ENCODE peak calls at places on chromosomes 5 and 9, in seven cellular contexts. C, J, N, M, I, U and R are unnamed samples.

GRCh38 chr5:77066823-77067442 is 20.2 kb downstream of the ZBED3 start:
- DNase-seq in J (no peak), U (peak; percentile 40), C (no peak), I (no peak), N (no peak), M (no peak), R (peak; percentile 39)

GRCh38 chr9:132894343-132894742 is 15.6 kb downstream of the SPACA9 start:
- DNase-seq in J (no peak), N (no peak), M (no peak), C (no peak), I (no peak), U (no peak), R (no peak)

GRCh38 chr5:142931896-142932686 is 161.9 kb downstream of the ARHGAP26 start:
- DNase-seq in N (no peak), C (no peak), J (peak; percentile 35), I (no peak), U (no peak), M (no peak), R (no peak)

GRCh38 chr5:137566118-137566541 is 67.0 kb upstream of the SPOCK1 start:
- DNase-seq in N (no peak), C (no peak), J (no peak), U (no peak), I (no peak), M (no peak), R (peak; percentile 28)

GRCh38 chr5:157215826-157216167 is 35.2 kb downstream of the ITK start:
- DNase-seq in M (no peak), I (no peak), N (no peak), C (no peak), U (peak; percentile 50), J (no peak), R (no peak)

GRCh38 chr5:41747291-41747690 is 122.9 kb downstream of the OXCT1 start:
- DNase-seq in J (no peak), M (no peak), U (no peak), C (no peak), N (no peak), I (no peak), R (peak; percentile 74)

GRCh38 chr9:133397895-133398294 is 19.9 kb downstream of the REXO4 start:
- DNase-seq in N (no peak), U (no peak), I (no peak), J (no peak), C (no peak), M (no peak), R (no peak)

GRCh38 chr5:122846051-122846567 is 696 bp downstream of the SNX24 start:
- DNase-seq in C (no peak), N (no peak), I (no peak), J (no peak), U (no peak), M (no peak), R (no peak)

GRCh38 chr5:160039810-160040470 is 31.0 kb downstream of the TTC1 start:
- DNase-seq in U (no peak), C (no peak), J (no peak), M (no peak), I (no peak), N (no peak), R (no peak)

GRCh38 chr5:139817362-139817761 is 21.8 kb downstream of the PSD2 start:
- DNase-seq in U (no peak), C (peak; percentile 47), N (no peak), I (peak; percentile 55), M (no peak), J (no peak), R (no peak)

GRCh38 chr5:3230254-3230653 is 365.4 kb upstream of the IRX1 start:
- DNase-seq in M (no peak), N (no peak), C (no peak), J (no peak), I (no peak), U (no peak), R (no peak)

GRCh38 chr5:163566678-163567077 is 61.3 kb downstream of the MAT2B start:
- DNase-seq in N (no peak), U (no peak), I (no peak), M (no peak), J (no peak), C (no peak), R (no peak)

GRCh38 chr9:116269250-116269649 is 115.7 kb downstream of the PAPPA start:
- DNase-seq in M (no peak), I (no peak), C (no peak), N (no peak), U (no peak), J (no peak), R (peak; percentile 55)

GRCh38 chr9:79962836-79963235 is 391.1 kb downstream of the TLE4 start:
- DNase-seq in C (no peak), J (no peak), M (peak; percentile 20), I (no peak), N (no peak), U (no peak), R (no peak)

GRCh38 chr5:87347841-87348240 is 64.9 kb downstream of the CCNH start:
- DNase-seq in I (no peak), U (no peak), N (no peak), C (no peak), M (no peak), J (no peak), R (no peak)

GRCh38 chr5:11809407-11809806 is 94.8 kb downstream of the CTNND2 start:
- DNase-seq in I (no peak), N (no peak), U (no peak), J (no peak), M (no peak), C (no peak), R (no peak)

GRCh38 chr9:124632077-124632621 is 125.0 kb upstream of the NR5A1 start:
- DNase-seq in U (no peak), I (no peak), J (no peak), M (no peak), C (no peak), N (no peak), R (no peak)

DNA sequence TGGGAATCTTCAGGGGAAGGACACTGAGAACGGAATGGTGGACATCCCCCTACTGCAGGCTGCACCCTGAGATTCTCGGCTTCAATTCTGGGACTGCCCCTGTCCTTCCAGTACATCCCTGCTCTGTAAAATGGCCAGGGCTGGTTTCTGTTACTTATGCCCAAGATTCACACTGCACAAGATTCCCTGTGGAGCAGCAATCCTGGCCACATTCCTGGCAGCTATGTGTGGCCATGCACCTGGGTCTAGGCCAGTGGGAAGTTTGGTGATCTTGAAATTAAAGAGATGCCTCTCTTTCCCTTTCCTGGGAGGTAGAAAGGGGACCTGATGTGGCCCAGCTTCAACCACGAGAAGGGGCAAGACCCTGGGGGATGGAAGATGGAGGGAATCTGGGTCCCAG is 27.6 kb downstream of the WHRN start:
- DNase-seq in I (no peak), C (no peak), U (no peak), M (no peak), N (no peak), J (no peak), R (no peak)
- H3K4me3 ChIP-seq in I (no peak overlapping the region), C (no peak overlapping the region), U (no peak overlapping the region), M (no peak overlapping the region), N (no peak overlapping the region), J (no peak overlapping the region), R (no peak overlapping the region)

DNA sequence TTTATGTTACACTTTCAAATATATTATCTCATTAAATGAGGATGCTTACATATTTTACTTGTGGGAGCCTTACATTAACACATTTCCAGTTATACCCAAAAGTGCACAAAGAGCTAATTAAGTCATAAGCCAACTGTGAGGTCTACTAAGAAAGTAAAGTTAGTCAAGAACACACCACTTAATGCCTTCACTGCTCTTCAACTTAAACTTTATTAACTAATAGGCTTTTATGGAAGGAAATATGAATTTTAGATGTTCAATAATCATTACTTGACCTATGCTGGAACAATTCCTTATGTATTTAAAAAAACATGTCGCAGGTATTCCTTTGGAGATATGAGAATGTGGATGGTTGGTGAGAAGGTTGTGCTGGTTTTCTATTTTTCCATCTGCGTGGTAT is 3.4 kb downstream of the ST8SIA4 start:
- DNase-seq in M (no peak), U (peak; percentile 23), J (no peak), N (no peak), C (no peak), I (no peak), R (no peak)
- H3K4me3 ChIP-seq in M (peak overlapping the region; percentile 58), U (peak overlapping the region; percentile 79), J (peak overlapping the region; percentile 67), N (peak overlapping the region; percentile 83), C (peak overlapping the region; percentile 55), I (no peak overlapping the region), R (no peak overlapping the region)

GRCh38 chr5:110854200-110854599 is 115.4 kb downstream of the SLC25A46 start:
- DNase-seq in J (no peak), I (no peak), C (no peak), N (no peak), U (no peak), M (no peak), R (peak; percentile 47)
- H3K4me3 ChIP-seq in J (no peak overlapping the region), I (no peak overlapping the region), C (no peak overlapping the region), N (no peak overlapping the region), U (no peak overlapping the region), M (no peak overlapping the region), R (no peak overlapping the region)

GRCh38 chr5:170503970-170504525 is at the start of gene KCNIP1:
- DNase-seq in N (no peak), C (no peak), J (no peak), M (peak; percentile 45), I (peak; percentile 79), U (no peak), R (no peak)
- H3K4me3 ChIP-seq in N (no peak within 1 kb of the TSS), C (no peak within 1 kb of the TSS), J (peak within 1 kb of the TSS; percentile 5), M (no peak within 1 kb of the TSS), I (peak within 1 kb of the TSS; percentile 41), U (no peak within 1 kb of the TSS), R (peak within 1 kb of the TSS; percentile 9)

DNA sequence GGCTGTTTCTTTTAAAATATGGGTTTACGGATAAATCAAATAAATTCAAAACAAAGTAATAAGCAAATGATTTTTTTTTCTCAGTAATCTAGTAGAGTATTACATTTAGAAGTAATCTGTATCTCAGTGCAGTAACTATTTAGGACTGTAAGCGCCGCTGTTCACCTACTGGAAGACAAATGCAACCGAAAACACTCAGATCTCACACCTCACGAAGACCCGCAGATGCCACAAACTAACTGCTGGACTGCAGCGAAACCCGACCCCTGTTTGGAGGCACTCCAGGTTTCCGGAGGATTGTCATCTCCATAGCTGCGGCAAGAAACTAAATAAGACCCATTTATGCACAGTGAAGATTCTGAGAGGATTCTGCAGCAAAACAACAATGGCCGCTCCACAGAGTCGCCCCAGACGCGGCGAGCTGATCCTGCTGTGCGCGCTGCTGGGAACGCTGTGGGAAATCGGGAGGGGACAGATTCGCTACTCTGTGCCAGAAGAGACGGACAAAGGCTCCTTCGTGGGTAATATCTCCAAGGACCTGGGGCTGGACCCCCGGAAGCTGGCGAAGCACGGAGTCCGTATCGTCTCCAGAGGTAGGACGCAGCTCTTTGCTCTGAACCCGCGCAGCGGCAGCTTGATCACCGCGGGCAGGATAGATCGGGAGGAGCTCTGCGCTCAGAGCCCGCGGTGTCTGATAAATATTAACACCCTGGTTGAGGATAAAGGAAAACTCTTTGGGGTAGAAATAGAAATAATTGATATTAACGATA is at the start of gene PCDHGA8:
- DNase-seq in J (no peak), C (no peak), N (no peak), M (no peak), I (peak; percentile 67), U (no peak), R (no peak)
- H3K4me3 ChIP-seq in J (no peak within 1 kb of the TSS), C (no peak within 1 kb of the TSS), N (no peak within 1 kb of the TSS), M (no peak within 1 kb of the TSS), I (no peak within 1 kb of the TSS), U (no peak within 1 kb of the TSS), R (no peak within 1 kb of the TSS)

GRCh38 chr5:88886252-88886651 is 3.3 kb upstream of the MEF2C start:
- DNase-seq in J (no peak), M (no peak), U (no peak), N (no peak), C (no peak), I (no peak), R (no peak)
- H3K4me3 ChIP-seq in J (peak overlapping the region; percentile 36), M (no peak overlapping the region), U (peak overlapping the region; percentile 94), N (no peak overlapping the region), C (peak overlapping the region; percentile 37), I (peak overlapping the region; percentile 82), R (no peak overlapping the region)